ENCODE peak calls at places on chromosomes 7 and 10, in eight cellular contexts. L, H, R, P, E, I, C and G are unnamed samples.

GRCh38 chr10:132239126-132240031 is 52.6 kb downstream of the DPYSL4 start:
- DNase-seq in P (no peak), E (no peak), R (no peak), I (no peak), L (no peak), C (no peak), H (no peak), G (no peak)

GRCh38 chr7:1974714-1975113 is 258.0 kb downstream of the MAD1L1 start:
- DNase-seq in P (no peak), H (no peak), I (no peak), R (no peak), L (no peak), C (no peak), E (no peak), G (no peak)

GRCh38 chr7:22782616-22783232 is 39.9 kb downstream of the TOMM7 start:
- DNase-seq in C (no peak), R (peak; percentile 16), E (peak; percentile 22), L (peak; percentile 32), P (peak; percentile 76), H (peak; percentile 76), I (peak; percentile 90), G (peak; percentile 65)

GRCh38 chr7:149423441-149423970 is 37.4 kb downstream of the ZNF777 start:
- DNase-seq in L (no peak), H (peak; percentile 38), I (no peak), R (no peak), C (no peak), P (no peak), E (no peak), G (no peak)

GRCh38 chr7:141550694-141551079 is 523 bp upstream of the AGK start:
- DNase-seq in C (no peak), R (no peak), E (peak; percentile 29), I (no peak), L (no peak), H (peak; percentile 8), P (peak; percentile 43), G (peak; percentile 7)

GRCh38 chr7:77887567-77887966 is 89.0 kb downstream of the PHTF2 start:
- DNase-seq in C (peak; percentile 78), I (no peak), E (no peak), H (no peak), P (no peak), R (no peak), L (no peak), G (no peak)

GRCh38 chr10:47024399-47025252 is 113.4 kb downstream of the PTPN20 start:
- DNase-seq in R (peak; percentile 30), I (peak; percentile 50), P (peak; percentile 81), E (peak; percentile 11), L (peak; percentile 51), C (no peak), H (peak; percentile 71), G (peak; percentile 69)

GRCh38 chr10:33421789-33422188 is 87.3 kb upstream of the NRP1 start:
- DNase-seq in L (no peak), P (no peak), C (peak; percentile 77), R (no peak), I (no peak), E (no peak), H (no peak), G (peak; percentile 25)

GRCh38 chr7:70289067-70289466 is 690.8 kb downstream of the AUTS2 start:
- DNase-seq in P (no peak), L (no peak), R (no peak), I (no peak), H (no peak), C (no peak), E (no peak), G (no peak)

GRCh38 chr10:2957785-2958184 is 109.6 kb upstream of the PFKP start:
- DNase-seq in H (no peak), P (no peak), C (no peak), L (no peak), I (no peak), R (no peak), E (no peak), G (no peak)

GRCh38 chr10:22710139-22710745 is 4.1 kb downstream of the PIP4K2A start:
- DNase-seq in C (no peak), P (no peak), I (no peak), E (no peak), L (no peak), R (no peak), H (peak; percentile 21), G (no peak)

GRCh38 chr7:81789406-81790139 is 19.7 kb upstream of the HGF start:
- DNase-seq in C (no peak), H (no peak), P (no peak), L (no peak), R (no peak), E (no peak), I (no peak), G (no peak)

GRCh38 chr7:129041929-129042200 is 13.0 kb downstream of the TNPO3 start:
- DNase-seq in E (no peak), I (no peak), R (no peak), C (no peak), P (peak; percentile 21), L (no peak), H (no peak), G (no peak)

GRCh38 chr7:86469680-86470295 is 173.9 kb upstream of the GRM3 start:
- DNase-seq in L (no peak), R (no peak), E (peak; percentile 75), P (peak; percentile 93), I (peak; percentile 91), C (no peak), H (peak; percentile 69), G (peak; percentile 15)

GRCh38 chr7:26284995-26285632 is 6.5 kb upstream of the SNX10 start:
- DNase-seq in C (no peak), L (no peak), E (no peak), P (peak; percentile 85), I (peak; percentile 85), R (no peak), H (no peak), G (no peak)

GRCh38 chr7:120838281-120838682 is 19.7 kb downstream of the TSPAN12 start:
- DNase-seq in L (no peak), H (no peak), P (no peak), C (no peak), E (no peak), I (no peak), R (no peak), G (no peak)

GRCh38 chr10:62095341-62096071 is 173.1 kb downstream of the RTKN2 start:
- DNase-seq in L (no peak), H (no peak), P (no peak), E (no peak), I (peak; percentile 26), R (no peak), C (no peak), G (peak; percentile 66)

GRCh38 chr7:137838706-137839315 is 8.0 kb downstream of the DGKI start:
- DNase-seq in I (no peak), H (no peak), E (no peak), P (peak; percentile 25), R (no peak), C (no peak), L (no peak), G (no peak)

GRCh38 chr7:99301496-99301895 is 24.2 kb upstream of the ARPC1A start:
- DNase-seq in R (no peak), C (no peak), I (no peak), E (no peak), L (no peak), H (no peak), P (no peak), G (no peak)

GRCh38 chr10:36801660-36802059 is 323.7 kb upstream of the ANKRD30A start:
- DNase-seq in C (no peak), I (no peak), L (no peak), P (no peak), H (peak; percentile 71), R (no peak), E (no peak), G (no peak)

GRCh38 chr10:78934499-78934898 is 134.3 kb upstream of the ZMIZ1 start:
- DNase-seq in C (no peak), P (no peak), R (no peak), L (no peak), E (no peak), H (no peak), I (no peak), G (no peak)

GRCh38 chr10:2208106-2208505 is 470.8 kb upstream of the ADARB2 start:
- DNase-seq in H (no peak), C (no peak), R (no peak), E (no peak), I (no peak), L (no peak), P (no peak), G (no peak)

GRCh38 chr10:51224610-51225230 is 150.4 kb downstream of the PRKG1 start:
- DNase-seq in C (peak; percentile 77), H (no peak), I (no peak), R (no peak), P (peak; percentile 0), E (no peak), L (no peak), G (no peak)

GRCh38 chr10:118340486-118340885 is 1.6 kb downstream of the FAM204A start:
- DNase-seq in E (no peak), H (no peak), L (no peak), I (no peak), R (no peak), P (peak; percentile 5), C (no peak), G (no peak)

GRCh38 chr10:58796834-58797233 is 284.2 kb downstream of the BICC1 start:
- DNase-seq in H (no peak), P (no peak), C (no peak), R (no peak), E (no peak), I (no peak), L (no peak), G (no peak)

GRCh38 chr7:27180431-27181175 is 4.4 kb downstream of the HOXA11 start:
- DNase-seq in P (no peak), E (no peak), C (no peak), L (no peak), R (no peak), H (no peak), I (no peak), G (no peak)

GRCh38 chr10:86970152-86970886 is 2.0 kb downstream of the ADIRF start:
- DNase-seq in L (no peak), H (peak; percentile 62), P (no peak), R (no peak), C (no peak), E (no peak), I (no peak), G (no peak)

GRCh38 chr7:24411226-24411625 is 127.2 kb downstream of the NPY start:
- DNase-seq in R (no peak), H (no peak), L (no peak), C (no peak), P (no peak), I (no peak), E (no peak), G (no peak)

GRCh38 chr7:139838276-139838675 is 9.2 kb downstream of the TBXAS1 start:
- DNase-seq in H (no peak), P (no peak), C (no peak), I (peak; percentile 43), E (no peak), R (no peak), L (no peak), G (no peak)